ENCODE peak calls at places on chromosomes 3 and 15, in seven cellular contexts. M, B, N, I, U, J and W are unnamed samples.

GRCh38 chr15:33454996-33455395 is 144.2 kb downstream of the RYR3 start:
- DNase-seq in M (peak; percentile 70), B (no peak), N (no peak), I (no peak), U (no peak), J (no peak), W (no peak)

GRCh38 chr15:100901296-100901695 is 17.9 kb upstream of the LRRK1 start:
- DNase-seq in M (no peak), B (no peak), N (no peak), I (no peak), U (no peak), J (no peak), W (no peak)

GRCh38 chr3:143236226-143236964 is 116.8 kb downstream of the CHST2 start:
- DNase-seq in M (peak; percentile 48), B (no peak), N (no peak), I (no peak), U (no peak), J (no peak), W (no peak)

GRCh38 chr15:34223904-34224596 is 766 bp upstream of the EMC4 start:
- DNase-seq in M (no peak), B (peak; percentile 26), N (no peak), I (no peak), U (no peak), J (no peak), W (no peak)

GRCh38 chr3:16205156-16205870 is 30.8 kb downstream of the GALNT15 start:
- DNase-seq in M (no peak), B (peak; percentile 76), N (no peak), I (no peak), U (no peak), J (no peak), W (no peak)

GRCh38 chr15:100114526-100114925 is 227.2 kb downstream of the ADAMTS17 start:
- DNase-seq in M (no peak), B (peak; percentile 67), N (no peak), I (no peak), U (no peak), J (no peak), W (no peak)

GRCh38 chr3:160006282-160007163 is 17.9 kb downstream of the IL12A start:
- DNase-seq in M (peak; percentile 81), B (peak; percentile 72), N (peak; percentile 57), I (no peak), U (no peak), J (peak; percentile 66), W (peak; percentile 40)

GRCh38 chr3:169668081-169668956 is 4.8 kb upstream of the MECOM start:
- DNase-seq in M (peak; percentile 32), B (no peak), N (peak; percentile 55), I (no peak), U (no peak), J (peak; percentile 79), W (no peak)

GRCh38 chr3:72727726-72728125 is 120.5 kb downstream of the SHQ1 start:
- DNase-seq in M (no peak), B (no peak), N (no peak), I (no peak), U (no peak), J (no peak), W (no peak)

GRCh38 chr15:70299931-70300858 is 202.5 kb upstream of the TLE3 start:
- DNase-seq in M (no peak), B (no peak), N (no peak), I (peak; percentile 67), U (peak; percentile 47), J (no peak), W (no peak)

GRCh38 chr3:33211444-33211843 is 7.2 kb downstream of the SUSD5 start:
- DNase-seq in M (peak; percentile 60), B (peak; percentile 40), N (no peak), I (no peak), U (no peak), J (no peak), W (peak; percentile 33)

GRCh38 chr3:57112206-57112605 is 51.7 kb downstream of the SPATA12 start:
- DNase-seq in M (no peak), B (no peak), N (no peak), I (no peak), U (no peak), J (no peak), W (peak; percentile 35)

GRCh38 chr3:67646586-67647234 is 7.7 kb downstream of the SUCLG2 start:
- DNase-seq in M (peak; percentile 55), B (peak; percentile 71), N (no peak), I (no peak), U (no peak), J (no peak), W (peak; percentile 73)